ENCODE peak calls at places on chromosomes 12 and 14, in four cellular contexts. H is T-helper 22 cell; S is retina; C is activated naive CD4-positive, alpha-beta T cell. F is an unnamed sample.

GRCh38 chr14:51604078-51604477 is 47.6 kb upstream of the FRMD6 start:
- DNase-seq in S (no peak), C (no peak), H (no peak), F (no peak)

GRCh38 chr14:77045570-77045890 is 17.0 kb upstream of the IRF2BPL start:
- DNase-seq in S (no peak), C (no peak), H (no peak), F (no peak)

GRCh38 chr12:51442324-51442723 is 17.7 kb downstream of the SLC4A8 start:
- DNase-seq in H (no peak), S (no peak), C (no peak), F (no peak)

GRCh38 chr14:101412741-101413140 is 148.6 kb upstream of the DIO3 start:
- DNase-seq in C (no peak), H (no peak), S (no peak), F (no peak)

GRCh38 chr14:80850197-80850814 is 91.2 kb downstream of the CEP128 start:
- DNase-seq in S (peak), H (no peak), C (no peak), F (no peak)

GRCh38 chr14:65230287-65230728 is 128.0 kb upstream of the MAX start:
- DNase-seq in C (no peak), H (no peak), S (peak), F (no peak)

GRCh38 chr14:30270200-30271161 is 288.5 kb upstream of the G2E3 start:
- DNase-seq in S (peak), H (peak), C (peak), F (no peak)

GRCh38 chr12:130246560-130246959 is 84.3 kb downstream of the FZD10 start:
- DNase-seq in C (no peak), S (no peak), H (no peak), F (no peak)

GRCh38 chr12:84877340-84877739 is 35.3 kb downstream of the SLC6A15 start:
- DNase-seq in C (no peak), H (no peak), S (no peak), F (no peak)

GRCh38 chr12:53067074-53067992 is 11.9 kb downstream of the SPRYD3 start:
- DNase-seq in S (no peak), H (no peak), C (no peak), F (no peak)

GRCh38 chr12:96225003-96225855 is 31.1 kb downstream of the ELK3 start:
- DNase-seq in C (no peak), S (no peak), H (no peak), F (no peak)

GRCh38 chr14:21825147-21825743 is 151.6 kb upstream of the OR4E1 start:
- DNase-seq in S (no peak), H (peak), C (peak), F (no peak)

GRCh38 chr12:5520831-5521230 is 88.9 kb downstream of the NTF3 start:
- DNase-seq in H (no peak), S (no peak), C (no peak), F (no peak)

GRCh38 chr12:109296431-109296830 is 12.7 kb downstream of the FOXN4 start:
- DNase-seq in H (no peak), S (no peak), C (no peak), F (no peak)

GRCh38 chr12:52321433-52321832 is 235 bp upstream of the KRT83 start:
- DNase-seq in C (no peak), S (no peak), H (no peak), F (no peak)